ENCODE peak calls at places on chromosomes 7 and 10, in seven cellular contexts. K, G, T, J, Y, Q and F are unnamed samples.

GRCh38 chr10:17609523-17610079 is 7.6 kb downstream of the HACD1 start:
- DNase-seq in T (no peak), J (no peak), Y (no peak), Q (no peak), G (no peak), K (no peak), F (no peak)

GRCh38 chr7:28840515-28841125 is 117.5 kb downstream of the TRIL start:
- DNase-seq in Q (no peak), Y (no peak), K (peak), T (no peak), J (peak), G (peak), F (no peak)

GRCh38 chr7:83475403-83475802 is 173.5 kb downstream of the SEMA3E start:
- DNase-seq in T (no peak), G (no peak), J (peak), Q (no peak), K (no peak), Y (no peak), F (no peak)

GRCh38 chr10:100338434-100339036 is 8.5 kb upstream of the SCD start:
- DNase-seq in G (peak), Q (peak), J (peak), Y (peak), T (peak), K (no peak), F (peak)

GRCh38 chr10:127044191-127044590 is 139.0 kb downstream of the DOCK1 start:
- DNase-seq in J (no peak), G (no peak), Y (no peak), Q (no peak), T (no peak), K (no peak), F (no peak)

GRCh38 chr10:89384474-89385324 is 6.8 kb downstream of the IFIT1B start:
- DNase-seq in Y (no peak), T (no peak), J (no peak), G (no peak), K (no peak), Q (no peak), F (no peak)

GRCh38 chr7:103984050-103984449 is 5.4 kb downstream of the RELN start:
- DNase-seq in Q (no peak), K (no peak), J (no peak), G (no peak), Y (no peak), T (no peak), F (no peak)

GRCh38 chr10:107971411-107971810 is 806.9 kb upstream of the SORCS1 start:
- DNase-seq in T (no peak), Y (no peak), K (no peak), J (no peak), Q (no peak), G (no peak), F (no peak)

GRCh38 chr7:27576360-27576944 is 86.2 kb downstream of the HIBADH start:
- DNase-seq in K (peak), Q (no peak), T (no peak), G (peak), Y (peak), J (peak), F (no peak)

GRCh38 chr10:43076876-43077420 is at the start of gene RET:
- DNase-seq in T (peak), Y (peak), G (no peak), K (no peak), Q (no peak), J (peak), F (peak)